ENCODE peak calls at places on chromosomes 7 and 10, in nine cellular contexts. One of them, this sample, is unnamed.

GRCh38 chr7:5012985-5013384 is 32.7 kb upstream of the RBAK start:
- DNase-seq in IMR-90: no peak
- DNase-seq in B cell: no peak
- DNase-seq in caudate nucleus: no peak
- DNase-seq in AG09319: no peak
- DNase-seq in H7: no peak
- DNase-seq in posterior cingulate gyrus: no peak
- DNase-seq in kidney: no peak
- DNase-seq in ELR: no peak
- DNase-seq in this sample: no peak

GRCh38 chr10:5147981-5148677 is 36.8 kb downstream of the AKR1C8 start:
- DNase-seq in IMR-90: no peak
- DNase-seq in B cell: no peak
- DNase-seq in caudate nucleus: no peak
- DNase-seq in AG09319: no peak
- DNase-seq in H7: no peak
- DNase-seq in posterior cingulate gyrus: no peak
- DNase-seq in kidney: no peak
- DNase-seq in ELR: no peak
- DNase-seq in this sample: no peak

GRCh38 chr7:76515999-76516443 is 5.7 kb downstream of the UPK3B start:
- DNase-seq in IMR-90: peak
- DNase-seq in B cell: peak
- DNase-seq in caudate nucleus: no peak
- DNase-seq in AG09319: peak
- DNase-seq in H7: peak
- DNase-seq in posterior cingulate gyrus: peak
- DNase-seq in kidney: no peak
- DNase-seq in ELR: peak
- DNase-seq in this sample: no peak

GRCh38 chr10:11018426-11018818 is 750 bp downstream of the CELF2 start:
- DNase-seq in IMR-90: no peak
- DNase-seq in B cell: no peak
- DNase-seq in caudate nucleus: no peak
- DNase-seq in AG09319: no peak
- DNase-seq in H7: no peak
- DNase-seq in posterior cingulate gyrus: peak
- DNase-seq in kidney: peak
- DNase-seq in ELR: no peak
- DNase-seq in this sample: no peak

GRCh38 chr7:90726623-90727022 is 130.5 kb downstream of the CDK14 start:
- DNase-seq in IMR-90: peak
- DNase-seq in B cell: no peak
- DNase-seq in caudate nucleus: no peak
- DNase-seq in AG09319: peak
- DNase-seq in H7: no peak
- DNase-seq in posterior cingulate gyrus: no peak
- DNase-seq in kidney: no peak
- DNase-seq in ELR: peak
- DNase-seq in this sample: no peak

GRCh38 chr10:51244739-51245138 is 170.5 kb downstream of the PRKG1 start:
- DNase-seq in IMR-90: peak
- DNase-seq in B cell: no peak
- DNase-seq in caudate nucleus: no peak
- DNase-seq in AG09319: peak
- DNase-seq in H7: no peak
- DNase-seq in posterior cingulate gyrus: no peak
- DNase-seq in kidney: no peak
- DNase-seq in ELR: no peak
- DNase-seq in this sample: no peak

GRCh38 chr10:112953760-112954159 is 3.7 kb downstream of the TCF7L2 start:
- DNase-seq in IMR-90: peak
- DNase-seq in B cell: no peak
- DNase-seq in caudate nucleus: no peak
- DNase-seq in AG09319: no peak
- DNase-seq in H7: no peak
- DNase-seq in posterior cingulate gyrus: no peak
- DNase-seq in kidney: no peak
- DNase-seq in ELR: peak
- DNase-seq in this sample: no peak

GRCh38 chr10:121692626-121693025 is 94.4 kb upstream of the FGFR2 start:
- DNase-seq in IMR-90: no peak
- DNase-seq in B cell: no peak
- DNase-seq in caudate nucleus: no peak
- DNase-seq in AG09319: no peak
- DNase-seq in H7: no peak
- DNase-seq in posterior cingulate gyrus: no peak
- DNase-seq in kidney: no peak
- DNase-seq in ELR: no peak
- DNase-seq in this sample: no peak

GRCh38 chr10:34969171-34969570 is 121.0 kb downstream of the CUL2 start:
- DNase-seq in IMR-90: no peak
- DNase-seq in B cell: no peak
- DNase-seq in caudate nucleus: no peak
- DNase-seq in AG09319: no peak
- DNase-seq in H7: no peak
- DNase-seq in posterior cingulate gyrus: no peak
- DNase-seq in kidney: peak
- DNase-seq in ELR: no peak
- DNase-seq in this sample: no peak

GRCh38 chr7:50614721-50615518 is 49.7 kb upstream of the DDC start:
- DNase-seq in IMR-90: no peak
- DNase-seq in B cell: no peak
- DNase-seq in caudate nucleus: no peak
- DNase-seq in AG09319: no peak
- DNase-seq in H7: no peak
- DNase-seq in posterior cingulate gyrus: no peak
- DNase-seq in kidney: no peak
- DNase-seq in ELR: no peak
- DNase-seq in this sample: no peak

GRCh38 chr10:77290528-77291155 is 347.0 kb downstream of the KCNMA1 start:
- DNase-seq in IMR-90: peak
- DNase-seq in B cell: no peak
- DNase-seq in caudate nucleus: no peak
- DNase-seq in AG09319: peak
- DNase-seq in H7: no peak
- DNase-seq in posterior cingulate gyrus: no peak
- DNase-seq in kidney: no peak
- DNase-seq in ELR: peak
- DNase-seq in this sample: no peak

GRCh38 chr10:128843972-128844371 is 623.1 kb upstream of the MGMT start:
- DNase-seq in IMR-90: no peak
- DNase-seq in B cell: no peak
- DNase-seq in caudate nucleus: no peak
- DNase-seq in AG09319: no peak
- DNase-seq in H7: no peak
- DNase-seq in posterior cingulate gyrus: no peak
- DNase-seq in kidney: no peak
- DNase-seq in ELR: no peak
- DNase-seq in this sample: peak

GRCh38 chr10:131981429-131982184 is at the start of gene BNIP3:
- DNase-seq in IMR-90: peak
- DNase-seq in B cell: peak
- DNase-seq in caudate nucleus: peak
- DNase-seq in AG09319: peak
- DNase-seq in H7: peak
- DNase-seq in posterior cingulate gyrus: peak
- DNase-seq in kidney: peak
- DNase-seq in ELR: peak
- DNase-seq in this sample: no peak

GRCh38 chr7:36286688-36287087 is 103.0 kb upstream of the ANLN start:
- DNase-seq in IMR-90: no peak
- DNase-seq in B cell: no peak
- DNase-seq in caudate nucleus: no peak
- DNase-seq in AG09319: no peak
- DNase-seq in H7: no peak
- DNase-seq in posterior cingulate gyrus: no peak
- DNase-seq in kidney: no peak
- DNase-seq in ELR: no peak
- DNase-seq in this sample: no peak

GRCh38 chr7:41885078-41885477 is 182.2 kb upstream of the INHBA start:
- DNase-seq in IMR-90: peak
- DNase-seq in B cell: no peak
- DNase-seq in caudate nucleus: no peak
- DNase-seq in AG09319: no peak
- DNase-seq in H7: no peak
- DNase-seq in posterior cingulate gyrus: no peak
- DNase-seq in kidney: no peak
- DNase-seq in ELR: peak
- DNase-seq in this sample: no peak

GRCh38 chr10:128475686-128476410 is 349.6 kb upstream of the MKI67 start:
- DNase-seq in IMR-90: no peak
- DNase-seq in B cell: no peak
- DNase-seq in caudate nucleus: no peak
- DNase-seq in AG09319: no peak
- DNase-seq in H7: no peak
- DNase-seq in posterior cingulate gyrus: no peak
- DNase-seq in kidney: peak
- DNase-seq in ELR: no peak
- DNase-seq in this sample: no peak

GRCh38 chr10:80453715-80454525 is at the start of gene TSPAN14:
- DNase-seq in IMR-90: peak
- DNase-seq in B cell: peak
- DNase-seq in caudate nucleus: peak
- DNase-seq in AG09319: peak
- DNase-seq in H7: peak
- DNase-seq in posterior cingulate gyrus: peak
- DNase-seq in kidney: peak
- DNase-seq in ELR: peak
- DNase-seq in this sample: no peak

GRCh38 chr10:86848747-86849146 is 92.3 kb downstream of the BMPR1A start:
- DNase-seq in IMR-90: no peak
- DNase-seq in B cell: no peak
- DNase-seq in caudate nucleus: no peak
- DNase-seq in AG09319: no peak
- DNase-seq in H7: no peak
- DNase-seq in posterior cingulate gyrus: no peak
- DNase-seq in kidney: no peak
- DNase-seq in ELR: no peak
- DNase-seq in this sample: no peak

GRCh38 chr10:97030894-97031293 is 154.9 kb downstream of the SLIT1 start:
- DNase-seq in IMR-90: no peak
- DNase-seq in B cell: no peak
- DNase-seq in caudate nucleus: no peak
- DNase-seq in AG09319: no peak
- DNase-seq in H7: peak
- DNase-seq in posterior cingulate gyrus: no peak
- DNase-seq in kidney: no peak
- DNase-seq in ELR: no peak
- DNase-seq in this sample: no peak

GRCh38 chr7:74379938-74380337 is 73.8 kb upstream of the GTF2IRD1 start:
- DNase-seq in IMR-90: no peak
- DNase-seq in B cell: no peak
- DNase-seq in caudate nucleus: peak
- DNase-seq in AG09319: no peak
- DNase-seq in H7: no peak
- DNase-seq in posterior cingulate gyrus: peak
- DNase-seq in kidney: no peak
- DNase-seq in ELR: no peak
- DNase-seq in this sample: no peak

GRCh38 chr7:18320971-18321567 is 174.5 kb upstream of the HDAC9 start:
- DNase-seq in IMR-90: peak
- DNase-seq in B cell: peak
- DNase-seq in caudate nucleus: no peak
- DNase-seq in AG09319: peak
- DNase-seq in H7: peak
- DNase-seq in posterior cingulate gyrus: no peak
- DNase-seq in kidney: no peak
- DNase-seq in ELR: peak
- DNase-seq in this sample: no peak

GRCh38 chr10:114715171-114715670 is 57.1 kb upstream of the ABLIM1 start:
- DNase-seq in IMR-90: peak
- DNase-seq in B cell: no peak
- DNase-seq in caudate nucleus: no peak
- DNase-seq in AG09319: no peak
- DNase-seq in H7: no peak
- DNase-seq in posterior cingulate gyrus: no peak
- DNase-seq in kidney: no peak
- DNase-seq in ELR: peak
- DNase-seq in this sample: no peak

GRCh38 chr7:138974675-138975237 is 6.4 kb downstream of the KIAA1549 start:
- DNase-seq in IMR-90: no peak
- DNase-seq in B cell: no peak
- DNase-seq in caudate nucleus: no peak
- DNase-seq in AG09319: no peak
- DNase-seq in H7: no peak
- DNase-seq in posterior cingulate gyrus: no peak
- DNase-seq in kidney: no peak
- DNase-seq in ELR: no peak
- DNase-seq in this sample: no peak

GRCh38 chr7:32200593-32200992 is 130.4 kb upstream of the PDE1C start:
- DNase-seq in IMR-90: no peak
- DNase-seq in B cell: no peak
- DNase-seq in caudate nucleus: no peak
- DNase-seq in AG09319: no peak
- DNase-seq in H7: no peak
- DNase-seq in posterior cingulate gyrus: no peak
- DNase-seq in kidney: no peak
- DNase-seq in ELR: no peak
- DNase-seq in this sample: no peak

GRCh38 chr10:75261813-75262725 is 26.3 kb upstream of the COMTD1 start:
- DNase-seq in IMR-90: peak
- DNase-seq in B cell: no peak
- DNase-seq in caudate nucleus: no peak
- DNase-seq in AG09319: no peak
- DNase-seq in H7: peak
- DNase-seq in posterior cingulate gyrus: no peak
- DNase-seq in kidney: peak
- DNase-seq in ELR: no peak
- DNase-seq in this sample: no peak